ENCODE peak calls at places on chromosomes 2 and 18, in ten cellular contexts. Y, H, D, P, F, C, B, L, Q and G are unnamed samples.

GRCh38 chr2:187210726-187211125 is 237.3 kb downstream of the CALCRL start:
- DNase-seq in P (no peak), D (no peak), B (no peak), Y (no peak), H (no peak), F (no peak), C (no peak), Q (no peak), L (no peak), G (no peak)

GRCh38 chr2:216571909-216572513 is 61.2 kb upstream of the IGFBP2 start:
- DNase-seq in Q (no peak), B (peak), P (no peak), C (no peak), Y (no peak), L (no peak), F (no peak), D (no peak), H (no peak), G (no peak)

GRCh38 chr2:188746727-188747126 is 227.4 kb upstream of the COL3A1 start:
- DNase-seq in P (no peak), Q (no peak), L (no peak), Y (no peak), B (peak), F (no peak), C (peak), H (no peak), D (no peak), G (peak)

GRCh38 chr2:71607490-71607889 is 154.1 kb downstream of the DYSF start:
- DNase-seq in C (no peak), H (peak), Q (no peak), Y (no peak), P (peak), B (no peak), F (no peak), D (no peak), L (peak), G (no peak)

GRCh38 chr2:60413819-60414178 is 139.7 kb downstream of the BCL11A start:
- DNase-seq in B (no peak), Y (peak), C (no peak), L (no peak), H (no peak), F (no peak), P (no peak), D (no peak), Q (no peak), G (no peak)

GRCh38 chr2:199973703-199974102 is 18.3 kb downstream of the MAIP1 start:
- DNase-seq in B (peak), F (no peak), Q (no peak), C (peak), P (no peak), Y (peak), H (no peak), D (no peak), L (no peak), G (no peak)

GRCh38 chr2:113155331-113155730 is 18.4 kb upstream of the PSD4 start:
- DNase-seq in F (no peak), L (no peak), C (no peak), Q (no peak), P (no peak), H (no peak), Y (no peak), D (no peak), B (no peak), G (no peak)

GRCh38 chr2:3953117-3953516 is 249.7 kb downstream of the DCDC2C start:
- DNase-seq in Y (no peak), F (no peak), L (peak), B (no peak), Q (no peak), D (no peak), H (no peak), C (no peak), P (no peak), G (no peak)

GRCh38 chr18:13003466-13003896 is 12.3 kb downstream of the CEP192 start:
- DNase-seq in D (no peak), C (peak), B (peak), L (no peak), F (no peak), P (no peak), Q (peak), H (no peak), Y (peak), G (peak)

GRCh38 chr2:169452080-169452479 is 27.2 kb upstream of the BBS5 start:
- DNase-seq in C (peak), F (no peak), P (no peak), Q (peak), B (peak), L (no peak), Y (peak), D (peak), H (no peak), G (peak)

GRCh38 chr2:161223139-161223732 is 63.0 kb downstream of the TANK start:
- DNase-seq in P (no peak), L (no peak), F (no peak), H (no peak), D (no peak), Q (no peak), C (peak), B (peak), Y (peak), G (no peak)

GRCh38 chr2:151638188-151638933 is 95.9 kb downstream of the NEB start:
- DNase-seq in C (peak), D (no peak), P (peak), B (peak), Y (peak), F (no peak), Q (no peak), L (no peak), H (no peak), G (no peak)

GRCh38 chr2:31327505-31327904 is 87.0 kb downstream of the XDH start:
- DNase-seq in B (no peak), F (no peak), L (no peak), D (no peak), Q (no peak), Y (no peak), C (no peak), P (no peak), H (no peak), G (no peak)

GRCh38 chr18:3323900-3324299 is 62.0 kb downstream of the MYL12B start:
- DNase-seq in L (no peak), C (peak), B (peak), Q (no peak), H (no peak), F (no peak), P (no peak), Y (peak), D (no peak), G (no peak)

GRCh38 chr2:221423212-221423804 is 148.8 kb downstream of the EPHA4 start:
- DNase-seq in P (no peak), D (no peak), H (no peak), B (peak), C (peak), Y (no peak), F (peak), L (no peak), Q (no peak), G (no peak)

GRCh38 chr2:238128061-238129040 is 10.1 kb upstream of the KLHL30 start:
- DNase-seq in L (peak), Q (no peak), H (no peak), C (no peak), P (no peak), Y (no peak), B (no peak), D (no peak), F (no peak), G (no peak)

GRCh38 chr18:13134551-13135401 is 83.8 kb upstream of the LDLRAD4 start:
- DNase-seq in D (no peak), F (no peak), H (no peak), L (no peak), B (no peak), Y (no peak), P (no peak), Q (no peak), C (no peak), G (no peak)

GRCh38 chr2:139156730-139157129 is 376.5 kb upstream of the NXPH2 start:
- DNase-seq in F (no peak), P (no peak), H (no peak), Y (no peak), B (no peak), D (no peak), C (no peak), L (no peak), Q (no peak), G (no peak)

GRCh38 chr2:215354771-215355695 is 43.2 kb downstream of the ATIC start:
- DNase-seq in C (peak), D (no peak), P (no peak), Q (no peak), Y (no peak), L (no peak), B (no peak), H (no peak), F (no peak), G (no peak)

GRCh38 chr2:62197609-62198236 is 1.8 kb downstream of the B3GNT2 start:
- DNase-seq in C (no peak), L (peak), F (peak), D (peak), Y (peak), P (peak), H (no peak), B (peak), Q (no peak), G (no peak)

GRCh38 chr18:66761166-66761565 is 157.3 kb upstream of the CDH19 start:
- DNase-seq in B (no peak), P (no peak), L (no peak), H (no peak), Q (no peak), Y (no peak), D (no peak), F (no peak), C (no peak), G (no peak)

GRCh38 chr18:42281851-42282250 is 326.8 kb downstream of the PIK3C3 start:
- DNase-seq in C (no peak), Q (no peak), D (no peak), B (no peak), L (no peak), H (no peak), P (no peak), F (no peak), Y (no peak), G (no peak)

GRCh38 chr18:49677762-49678398 is 116.0 kb downstream of the LIPG start:
- DNase-seq in F (no peak), C (no peak), H (no peak), P (no peak), Y (peak), Q (no peak), L (no peak), B (no peak), D (no peak), G (no peak)

GRCh38 chr18:44673256-44673950 is 7.3 kb upstream of the SETBP1 start:
- DNase-seq in F (no peak), Y (no peak), Q (no peak), C (no peak), B (no peak), H (no peak), L (no peak), D (peak), P (no peak), G (no peak)

GRCh38 chr2:72719416-72719815 is 106.4 kb downstream of the EXOC6B start:
- DNase-seq in D (peak), B (peak), P (no peak), F (no peak), H (no peak), L (no peak), C (peak), Q (no peak), Y (no peak), G (no peak)

GRCh38 chr2:158194229-158194628 is 92.6 kb downstream of the UPP2 start:
- DNase-seq in Y (no peak), L (no peak), F (no peak), H (no peak), D (no peak), C (no peak), B (no peak), P (no peak), Q (no peak), G (no peak)

GRCh38 chr2:187263675-187264580 is 184.1 kb downstream of the CALCRL start:
- DNase-seq in C (peak), L (no peak), P (no peak), Q (no peak), D (no peak), B (no peak), Y (no peak), F (no peak), H (no peak), G (no peak)

GRCh38 chr18:61348230-61348629 is 15.0 kb downstream of the CDH20 start:
- DNase-seq in D (no peak), Q (no peak), L (no peak), B (no peak), P (no peak), H (no peak), C (no peak), Y (no peak), F (no peak), G (no peak)

GRCh38 chr2:140718999-140719398 is 1411.8 kb downstream of the LRP1B start:
- DNase-seq in B (no peak), H (no peak), F (no peak), C (no peak), P (no peak), Q (no peak), L (no peak), Y (no peak), D (no peak), G (no peak)

GRCh38 chr2:64338107-64338506 is 115.9 kb upstream of the LGALSL start:
- DNase-seq in H (no peak), P (no peak), D (no peak), B (no peak), C (no peak), L (no peak), F (no peak), Y (no peak), Q (no peak), G (no peak)

GRCh38 chr2:111659361-111660281 is 224.4 kb downstream of the ANAPC1 start:
- DNase-seq in Q (peak), C (peak), Y (peak), D (no peak), P (peak), H (no peak), B (peak), L (no peak), F (peak), G (peak)

GRCh38 chr18:37254256-37254880 is 311.2 kb downstream of the CELF4 start:
- DNase-seq in C (no peak), P (peak), F (no peak), H (no peak), L (peak), B (no peak), Y (no peak), D (no peak), Q (no peak), G (no peak)

GRCh38 chr2:20609349-20609994 is 41.4 kb downstream of the HS1BP3 start:
- DNase-seq in D (no peak), B (peak), H (peak), Y (no peak), L (no peak), Q (no peak), C (peak), P (peak), F (peak), G (no peak)

DNA sequence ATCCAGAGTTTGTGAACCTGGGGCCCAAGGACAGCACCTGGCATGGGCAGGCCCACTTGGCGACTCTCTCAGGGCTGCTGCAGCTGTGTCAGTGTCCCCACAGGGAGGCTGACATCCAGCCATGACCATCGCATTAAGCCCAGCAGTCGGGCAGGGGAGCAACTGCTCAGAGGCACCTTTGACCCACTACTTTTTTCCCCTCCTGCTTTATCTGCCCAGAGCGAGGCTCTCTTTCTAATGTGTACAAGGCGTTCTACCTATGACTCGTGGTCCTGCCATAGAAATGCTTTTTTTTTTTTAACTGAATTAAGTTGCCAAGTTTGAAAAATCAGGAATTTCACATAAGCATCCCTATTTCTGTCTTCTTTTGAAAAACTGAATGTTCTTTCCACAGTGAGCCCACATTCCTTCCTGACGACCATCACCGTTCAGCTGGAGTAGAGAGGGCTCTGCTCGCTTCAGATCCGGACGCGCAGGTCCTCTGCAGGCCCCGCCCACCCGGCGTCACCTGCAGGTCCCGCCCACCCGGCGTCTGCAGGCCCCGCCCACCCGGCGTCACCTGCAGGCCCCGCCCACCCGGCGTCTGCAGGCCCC is 403 bp upstream of the CLUL1 start:
- DNase-seq in P (peak), D (peak), H (peak), C (no peak), Y (peak), F (no peak), Q (no peak), B (peak), L (no peak), G (no peak)
- H3K4me3 ChIP-seq in P (peak), D (no peak), H (no peak), C (no peak), Y (no peak), F (no peak), Q (no peak), B (peak), L (peak), G (no peak)

GRCh38 chr2:29011650-29012060 is 30.6 kb downstream of the TOGARAM2 start:
- DNase-seq in B (no peak), L (peak), Q (no peak), H (no peak), C (no peak), F (peak), Y (peak), D (no peak), P (no peak), G (no peak)
- H3K4me3 ChIP-seq in B (no peak), L (peak), Q (no peak), H (no peak), C (no peak), F (peak), Y (peak), D (no peak), P (no peak), G (no peak)

DNA sequence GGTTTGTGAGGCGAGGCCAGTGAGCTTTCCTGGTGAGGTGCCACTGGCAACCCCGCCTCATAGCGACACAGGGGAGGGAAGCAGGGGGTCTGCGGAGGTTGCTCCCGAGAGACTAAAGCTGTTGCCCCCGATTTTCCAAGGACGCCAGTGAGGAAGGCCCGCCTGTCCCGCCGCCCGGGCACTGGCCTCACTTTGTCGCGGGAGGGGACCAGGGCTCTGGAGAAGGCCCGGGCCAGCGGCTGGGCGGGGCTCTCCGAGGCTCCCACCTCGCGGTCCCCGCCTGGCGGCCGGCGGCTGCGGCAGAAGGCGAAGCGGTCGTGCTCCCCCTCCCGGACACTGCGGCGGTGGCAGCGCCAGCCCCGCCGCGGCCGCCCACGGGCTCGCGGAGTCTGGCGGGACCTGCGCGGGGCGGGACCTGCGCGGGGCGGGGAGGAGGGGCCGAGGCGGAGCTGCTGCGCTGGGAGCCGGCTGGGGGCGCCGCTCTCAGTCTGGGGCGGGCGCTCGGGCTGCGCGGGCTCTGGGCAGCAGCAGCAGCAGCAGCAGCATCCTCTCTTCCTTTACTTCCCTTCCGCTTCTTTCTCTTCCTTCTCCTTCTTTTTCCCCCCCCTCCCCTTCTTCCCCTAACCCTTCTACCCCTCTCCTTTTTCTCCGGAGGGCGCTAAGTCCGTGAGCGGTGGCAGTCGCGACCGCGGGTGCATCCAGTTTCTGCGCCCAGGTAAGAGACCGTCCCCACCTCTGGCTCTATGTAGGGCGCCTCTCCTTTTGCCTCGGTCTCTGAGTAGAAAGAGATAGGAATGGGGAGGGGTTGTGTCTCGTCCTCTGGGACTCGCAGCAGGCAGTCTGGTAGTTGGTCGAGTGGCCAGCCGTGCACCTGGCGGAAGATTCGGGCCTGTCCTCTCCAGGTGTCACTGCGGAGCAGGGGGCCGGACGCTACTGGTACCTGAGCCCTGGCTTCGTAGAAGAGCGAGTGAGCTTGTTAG is at the start of gene MAP2:
- DNase-seq in P (peak), Y (peak), H (peak), C (peak), Q (no peak), L (peak), D (peak), F (peak), B (peak), G (peak)
- H3K4me3 ChIP-seq in P (peak), Y (no peak), H (peak), C (peak), Q (peak), L (peak), D (peak), F (peak), B (peak), G (peak)

GRCh38 chr18:5237083-5237722 is 40.1 kb upstream of the AKAIN1 start:
- DNase-seq in C (peak), Y (peak), Q (peak), H (no peak), B (peak), D (peak), F (peak), L (peak), P (no peak), G (no peak)
- H3K4me3 ChIP-seq in C (peak), Y (peak), Q (peak), H (peak), B (peak), D (peak), F (peak), L (peak), P (peak), G (peak)